ENCODE peak calls at places on chromosomes 1 and 21, in four cellular contexts. A, S, H and O are unnamed samples.
A peak's percentile ranks its signal among the peaks of the same experiment; 100 is the strongest.

GRCh38 chr21:42763578-42764442 is 110.4 kb downstream of the PDE9A start:
- DNase-seq in S (no peak), H (no peak), A (peak; percentile 78), O (peak; percentile 80)

GRCh38 chr1:94919241-94920030 is 7.5 kb downstream of the CNN3 start:
- DNase-seq in A (no peak), S (no peak), H (no peak), O (no peak)

GRCh38 chr21:43600642-43601397 is 58.5 kb downstream of the HSF2BP start:
- DNase-seq in S (no peak), A (no peak), H (peak; percentile 96), O (no peak)

GRCh38 chr1:171219751-171220385 is 28.4 kb upstream of the FMO1 start:
- DNase-seq in H (peak; percentile 97), A (no peak), S (no peak), O (no peak)

GRCh38 chr1:49060766-49061165 is 284.1 kb upstream of the BEND5 start:
- DNase-seq in H (peak; percentile 81), S (no peak), A (no peak), O (no peak)

GRCh38 chr1:178749581-178750166 is 24.6 kb downstream of the RALGPS2 start:
- DNase-seq in H (no peak), A (no peak), S (no peak), O (no peak)

GRCh38 chr1:33441088-33441745 is 10.3 kb upstream of the PHC2 start:
- DNase-seq in S (no peak), H (no peak), A (no peak), O (no peak)

GRCh38 chr1:155171836-155172731 is 1.0 kb downstream of the KRTCAP2 start:
- DNase-seq in A (no peak), S (no peak), H (no peak), O (no peak)

GRCh38 chr1:207949571-207950195 is 38.8 kb upstream of the CD34 start:
- DNase-seq in H (no peak), A (no peak), S (no peak), O (no peak)

GRCh38 chr1:46219551-46220520 is 16.7 kb downstream of the LURAP1 start:
- DNase-seq in H (no peak), A (no peak), S (no peak), O (no peak)

GRCh38 chr1:89598450-89599331 is 34.2 kb upstream of the LRRC8C start:
- DNase-seq in A (no peak), H (peak; percentile 46), S (peak; percentile 29), O (no peak)

GRCh38 chr1:221099747-221100146 is 220.5 kb downstream of the HLX start:
- DNase-seq in S (no peak), H (no peak), A (no peak), O (no peak)

GRCh38 chr1:191634801-191635520 is 523.3 kb upstream of the RGS18 start:
- DNase-seq in S (no peak), A (no peak), H (no peak), O (no peak)

GRCh38 chr1:59769412-59770095 is 45.2 kb upstream of the HOOK1 start:
- DNase-seq in A (no peak), S (no peak), H (no peak), O (no peak)

GRCh38 chr1:112239953-112240352 is 156.1 kb upstream of the CTTNBP2NL start:
- DNase-seq in A (no peak), S (no peak), H (no peak), O (no peak)

GRCh38 chr1:238558156-238558555 is 667.4 kb upstream of the ZP4 start:
- DNase-seq in H (peak; percentile 88), S (no peak), A (no peak), O (no peak)

GRCh38 chr21:42261832-42262200 is 42.9 kb downstream of the ABCG1 start:
- DNase-seq in A (no peak), H (no peak), S (no peak), O (no peak)

GRCh38 chr1:58903450-58904298 is 119.8 kb upstream of the JUN start:
- DNase-seq in S (peak; percentile 59), A (peak; percentile 98), H (peak; percentile 95), O (peak; percentile 78)

GRCh38 chr1:233022246-233022645 is 71.8 kb downstream of the NTPCR start:
- DNase-seq in A (no peak), S (no peak), H (no peak), O (no peak)

GRCh38 chr1:63772876-63773275 is 941 bp upstream of the ROR1 start:
- DNase-seq in H (no peak), A (no peak), S (no peak), O (no peak)

GRCh38 chr1:109631513-109632260 is 12.1 kb downstream of the AMPD2 start:
- DNase-seq in S (no peak), H (no peak), A (no peak), O (no peak)

GRCh38 chr1:44512313-44512885 is 107.3 kb downstream of the RNF220 start:
- DNase-seq in A (no peak), S (no peak), H (no peak), O (no peak)

GRCh38 chr1:38685373-38685772 is 174.2 kb downstream of the RRAGC start:
- DNase-seq in A (no peak), H (no peak), S (no peak), O (no peak)

GRCh38 chr1:65490231-65491009 is 70.0 kb downstream of the LEPR start:
- DNase-seq in H (no peak), S (no peak), A (no peak), O (no peak)

GRCh38 chr1:111294390-111294789 is 3.7 kb downstream of the CHIA start:
- DNase-seq in H (no peak), S (no peak), A (no peak), O (no peak)

GRCh38 chr1:109787845-109788605 is 24.3 kb upstream of the EPS8L3 start:
- DNase-seq in H (no peak), A (peak; percentile 55), S (peak; percentile 77), O (peak; percentile 32)

GRCh38 chr1:13543927-13544556 is 30.2 kb upstream of the LRRC38 start:
- DNase-seq in A (peak; percentile 66), S (peak; percentile 14), H (peak; percentile 17), O (no peak)

GRCh38 chr1:39149509-39149908 is 55.0 kb upstream of the MACF1 start:
- DNase-seq in H (no peak), A (no peak), S (no peak), O (no peak)

GRCh38 chr1:62407398-62408009 is 29.3 kb upstream of the USP1 start:
- DNase-seq in S (peak; percentile 75), A (no peak), H (peak; percentile 59), O (no peak)

GRCh38 chr1:8004803-8005573 is 21.1 kb downstream of the ERRFI1 start:
- DNase-seq in H (peak; percentile 94), A (peak; percentile 78), S (peak; percentile 52), O (peak; percentile 64)

GRCh38 chr21:18914570-18914969 is 511.0 kb upstream of the TMPRSS15 start:
- DNase-seq in A (no peak), H (no peak), S (no peak), O (no peak)

GRCh38 chr1:230572121-230573083 is 69.9 kb upstream of the COG2 start:
- DNase-seq in H (no peak), A (no peak), S (no peak), O (peak; percentile 48)

GRCh38 chr1:244419004-244419403 is 32.7 kb downstream of the ADSS2 start:
- DNase-seq in H (no peak), S (no peak), A (no peak), O (no peak)

GRCh38 chr1:169488157-169488556 is 2.4 kb upstream of the SLC19A2 start:
- DNase-seq in S (no peak), A (no peak), H (no peak), O (no peak)

GRCh38 chr1:26126321-26127084 is 14.9 kb downstream of the PDIK1L start:
- DNase-seq in A (no peak), S (no peak), H (peak; percentile 33), O (no peak)

GRCh38 chr1:207191061-207191460 is 87.0 kb downstream of the C4BPA start:
- DNase-seq in A (no peak), H (no peak), S (no peak), O (no peak)

GRCh38 chr1:215146252-215146975 is 63.9 kb downstream of the KCNK2 start:
- DNase-seq in A (no peak), H (peak; percentile 65), S (peak; percentile 5), O (no peak)

DNA sequence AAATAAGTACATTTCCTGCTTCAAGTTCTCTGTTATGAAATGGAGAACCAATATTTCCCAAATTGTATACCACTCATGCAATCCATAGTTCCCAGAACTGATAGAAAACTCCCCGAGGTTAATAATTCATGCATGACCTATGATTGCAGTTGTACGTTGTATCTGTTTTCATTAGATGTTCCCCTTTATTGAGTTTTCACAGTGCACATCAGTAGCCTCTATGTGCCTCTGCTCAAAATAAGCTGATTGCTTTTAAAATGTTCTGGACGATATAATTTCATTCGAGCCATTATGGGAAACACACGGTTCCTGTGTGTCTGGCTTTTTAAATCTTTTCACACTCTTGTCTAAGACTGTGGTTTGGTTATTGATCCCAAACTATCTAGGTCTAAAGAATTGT is 253.1 kb upstream of the KIAA0040 start:
- DNase-seq in H (no peak), S (no peak), A (no peak), O (no peak)
- TF ChIP-seq CTCF in H (no peak), S (no peak), A (no peak), O (no peak)

GRCh38 chr1:2574350-2574749 is 12.2 kb upstream of the PRXL2B start:
- DNase-seq in H (no peak), A (no peak), S (no peak), O (no peak)
- TF ChIP-seq CTCF in H (no peak), A (no peak), S (no peak), O (no peak)

GRCh38 chr1:115768549-115768948 is at the start of gene CASQ2:
- DNase-seq in H (no peak), S (no peak), A (no peak), O (no peak)

GRCh38 chr1:115765091-115765490 is 3.4 kb downstream of the CASQ2 start:
- DNase-seq in S (peak; percentile 39), H (no peak), A (no peak), O (no peak)

GRCh38 chr1:115764541-115764940 is 4.0 kb downstream of the CASQ2 start:
- DNase-seq in S (peak; percentile 84), A (no peak), H (peak; percentile 13), O (no peak)

GRCh38 chr1:115771094-115771846 is 2.8 kb upstream of the CASQ2 start:
- DNase-seq in S (no peak), H (no peak), A (no peak), O (no peak)

DNA sequence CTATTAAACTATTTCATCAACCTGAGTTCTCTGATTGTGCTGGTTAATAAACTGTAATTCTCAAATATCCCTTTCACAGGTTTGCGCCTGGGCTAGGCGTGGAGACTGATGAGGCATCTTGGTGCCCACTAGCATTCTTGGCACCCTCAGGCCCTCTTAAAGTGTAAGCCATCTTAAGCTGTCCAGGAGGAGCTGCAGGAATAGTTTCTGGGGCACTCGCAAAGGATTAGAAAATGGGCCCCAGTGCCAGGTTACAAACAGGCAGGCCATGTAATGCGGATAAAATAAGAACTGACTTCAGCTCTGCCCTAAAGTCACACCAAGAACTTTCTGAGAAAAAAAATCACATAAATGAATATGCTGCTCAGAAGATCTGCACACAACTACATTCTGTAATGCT is 1.1 kb downstream of the CASQ2 start:
- DNase-seq in A (no peak), S (no peak), H (no peak), O (no peak)
- TF ChIP-seq CTCF in A (no peak), S (no peak), H (no peak), O (no peak)

DNA sequence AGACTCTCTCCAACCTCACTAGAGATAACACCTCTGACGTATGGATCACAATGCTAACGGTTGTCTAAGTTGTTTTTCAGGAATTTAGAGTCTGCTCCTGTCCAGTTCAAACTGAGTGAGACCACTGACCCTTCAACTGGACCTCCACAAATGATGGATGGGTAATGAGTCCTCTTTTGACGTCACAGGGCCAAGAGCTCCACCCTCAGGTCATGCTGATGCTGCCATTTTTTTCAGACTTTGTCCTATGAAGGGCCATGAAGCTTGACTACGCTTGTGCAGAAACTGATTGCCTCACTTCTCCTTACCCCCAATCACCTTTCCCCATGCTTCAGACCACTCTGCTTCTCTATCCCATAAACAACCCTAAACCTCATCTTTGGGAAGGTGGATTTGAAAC is 16.6 kb downstream of the GRIK3 start:
- DNase-seq in S (no peak), H (no peak), A (no peak), O (no peak)
- TF ChIP-seq CTCF in S (no peak), H (no peak), A (no peak), O (no peak)